ENCODE peak calls at places on chromosomes 7 and 10, in eight cellular contexts. One of them, this sample, is unnamed.

GRCh38 chr7:112233048-112233697 is 26.7 kb downstream of the ZNF277 start:
- DNase-seq in ascending aorta: no peak
- DNase-seq in GM20000: no peak
- DNase-seq in Calu3: no peak
- DNase-seq in nephron progenitor cell: no peak
- DNase-seq in MCF 10A: no peak
- DNase-seq in psoas muscle: no peak
- DNase-seq in HCT116: no peak
- DNase-seq in this sample: no peak

GRCh38 chr10:96376483-96376882 is 17.7 kb upstream of the OPALIN start:
- DNase-seq in ascending aorta: no peak
- DNase-seq in GM20000: peak
- DNase-seq in Calu3: no peak
- DNase-seq in nephron progenitor cell: no peak
- DNase-seq in MCF 10A: peak
- DNase-seq in psoas muscle: no peak
- DNase-seq in HCT116: no peak
- DNase-seq in this sample: no peak

GRCh38 chr7:75924251-75924650 is 9.3 kb downstream of the POR start:
- DNase-seq in ascending aorta: no peak
- DNase-seq in GM20000: no peak
- DNase-seq in Calu3: no peak
- DNase-seq in nephron progenitor cell: no peak
- DNase-seq in MCF 10A: no peak
- DNase-seq in psoas muscle: no peak
- DNase-seq in HCT116: no peak
- DNase-seq in this sample: no peak

GRCh38 chr7:98210513-98211220 is 572 bp upstream of the BHLHA15 start:
- DNase-seq in ascending aorta: no peak
- DNase-seq in GM20000: peak
- DNase-seq in Calu3: no peak
- DNase-seq in nephron progenitor cell: peak
- DNase-seq in MCF 10A: no peak
- DNase-seq in psoas muscle: no peak
- DNase-seq in HCT116: no peak
- DNase-seq in this sample: no peak

GRCh38 chr10:15293862-15294835 is 76.9 kb downstream of the FAM171A1 start:
- DNase-seq in ascending aorta: no peak
- DNase-seq in GM20000: no peak
- DNase-seq in Calu3: no peak
- DNase-seq in nephron progenitor cell: no peak
- DNase-seq in MCF 10A: no peak
- DNase-seq in psoas muscle: no peak
- DNase-seq in HCT116: no peak
- DNase-seq in this sample: no peak

GRCh38 chr10:58475322-58476277 is 37.1 kb upstream of the BICC1 start:
- DNase-seq in ascending aorta: no peak
- DNase-seq in GM20000: no peak
- DNase-seq in Calu3: no peak
- DNase-seq in nephron progenitor cell: no peak
- DNase-seq in MCF 10A: peak
- DNase-seq in psoas muscle: no peak
- DNase-seq in HCT116: no peak
- DNase-seq in this sample: no peak

GRCh38 chr7:34160261-34160752 is 255.0 kb downstream of the BMPER start:
- DNase-seq in ascending aorta: no peak
- DNase-seq in GM20000: no peak
- DNase-seq in Calu3: no peak
- DNase-seq in nephron progenitor cell: no peak
- DNase-seq in MCF 10A: no peak
- DNase-seq in psoas muscle: peak
- DNase-seq in HCT116: no peak
- DNase-seq in this sample: no peak

GRCh38 chr7:117075934-117076333 is 122.6 kb downstream of the ST7 start:
- DNase-seq in ascending aorta: no peak
- DNase-seq in GM20000: no peak
- DNase-seq in Calu3: no peak
- DNase-seq in nephron progenitor cell: no peak
- DNase-seq in MCF 10A: no peak
- DNase-seq in psoas muscle: no peak
- DNase-seq in HCT116: no peak
- DNase-seq in this sample: no peak

GRCh38 chr7:7129381-7129780 is 53.0 kb upstream of the C1GALT1 start:
- DNase-seq in ascending aorta: no peak
- DNase-seq in GM20000: no peak
- DNase-seq in Calu3: no peak
- DNase-seq in nephron progenitor cell: no peak
- DNase-seq in MCF 10A: no peak
- DNase-seq in psoas muscle: no peak
- DNase-seq in HCT116: no peak
- DNase-seq in this sample: no peak

GRCh38 chr7:155431231-155431630 is 26.7 kb upstream of the EN2 start:
- DNase-seq in ascending aorta: no peak
- DNase-seq in GM20000: no peak
- DNase-seq in Calu3: no peak
- DNase-seq in nephron progenitor cell: no peak
- DNase-seq in MCF 10A: no peak
- DNase-seq in psoas muscle: no peak
- DNase-seq in HCT116: no peak
- DNase-seq in this sample: no peak

GRCh38 chr10:91424016-91424415 is 13.9 kb downstream of the HECTD2 start:
- DNase-seq in ascending aorta: no peak
- DNase-seq in GM20000: no peak
- DNase-seq in Calu3: no peak
- DNase-seq in nephron progenitor cell: no peak
- DNase-seq in MCF 10A: peak
- DNase-seq in psoas muscle: no peak
- DNase-seq in HCT116: no peak
- DNase-seq in this sample: no peak

GRCh38 chr10:12350167-12350872 is 973 bp downstream of the CAMK1D start:
- DNase-seq in ascending aorta: no peak
- DNase-seq in GM20000: peak
- DNase-seq in Calu3: no peak
- DNase-seq in nephron progenitor cell: peak
- DNase-seq in MCF 10A: no peak
- DNase-seq in psoas muscle: peak
- DNase-seq in HCT116: no peak
- DNase-seq in this sample: peak

GRCh38 chr10:132605390-132605789 is 67.8 kb downstream of the INPP5A start:
- DNase-seq in ascending aorta: no peak
- DNase-seq in GM20000: no peak
- DNase-seq in Calu3: no peak
- DNase-seq in nephron progenitor cell: no peak
- DNase-seq in MCF 10A: no peak
- DNase-seq in psoas muscle: no peak
- DNase-seq in HCT116: no peak
- DNase-seq in this sample: no peak

GRCh38 chr10:113475381-113475807 is 77.5 kb upstream of the HABP2 start:
- DNase-seq in ascending aorta: no peak
- DNase-seq in GM20000: no peak
- DNase-seq in Calu3: no peak
- DNase-seq in nephron progenitor cell: no peak
- DNase-seq in MCF 10A: no peak
- DNase-seq in psoas muscle: no peak
- DNase-seq in HCT116: no peak
- DNase-seq in this sample: no peak

GRCh38 chr7:155645652-155646051 is 1.2 kb downstream of the RBM33 start:
- DNase-seq in ascending aorta: no peak
- DNase-seq in GM20000: no peak
- DNase-seq in Calu3: no peak
- DNase-seq in nephron progenitor cell: no peak
- DNase-seq in MCF 10A: no peak
- DNase-seq in psoas muscle: no peak
- DNase-seq in HCT116: no peak
- DNase-seq in this sample: no peak

GRCh38 chr7:132394283-132395003 is 181.8 kb downstream of the PLXNA4 start:
- DNase-seq in ascending aorta: no peak
- DNase-seq in GM20000: no peak
- DNase-seq in Calu3: no peak
- DNase-seq in nephron progenitor cell: no peak
- DNase-seq in MCF 10A: peak
- DNase-seq in psoas muscle: no peak
- DNase-seq in HCT116: peak
- DNase-seq in this sample: no peak

DNA sequence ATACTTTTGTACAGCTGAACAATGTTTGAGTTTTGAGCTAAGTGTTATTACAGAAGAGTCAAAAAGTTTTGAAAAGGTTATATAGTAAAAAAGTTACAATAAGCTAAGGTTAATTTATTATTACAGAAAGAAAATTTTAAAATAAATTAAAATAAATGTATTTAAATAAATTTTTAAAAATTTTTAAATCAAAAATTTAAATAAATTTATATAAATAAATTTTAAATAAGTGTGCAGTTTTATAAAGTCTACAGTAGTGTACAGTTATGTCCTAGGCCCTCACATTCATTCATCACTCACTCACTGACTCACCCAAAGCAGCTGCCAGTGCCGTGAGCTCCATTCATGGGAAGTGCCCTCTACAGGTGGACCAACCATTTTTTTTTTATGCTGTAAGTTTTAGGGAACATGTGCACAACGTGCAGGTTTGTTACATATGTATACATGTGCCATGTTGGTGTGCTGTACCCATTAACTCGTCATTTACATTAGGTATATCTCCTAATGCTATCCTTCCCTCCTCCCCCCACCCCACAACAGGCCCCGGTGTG is 462.9 kb upstream of the ZMIZ1 start:
- DNase-seq in ascending aorta: no peak
- DNase-seq in GM20000: no peak
- DNase-seq in Calu3: peak
- DNase-seq in nephron progenitor cell: no peak
- DNase-seq in MCF 10A: peak
- DNase-seq in psoas muscle: no peak
- DNase-seq in HCT116: peak
- DNase-seq in this sample: no peak
- TF ChIP-seq CTCF in ascending aorta: no peak
- TF ChIP-seq CTCF in GM20000: no peak
- TF ChIP-seq CTCF in Calu3: peak
- TF ChIP-seq CTCF in nephron progenitor cell: no peak
- TF ChIP-seq CTCF in MCF 10A: peak
- TF ChIP-seq CTCF in psoas muscle: no peak
- TF ChIP-seq CTCF in HCT116: peak
- TF ChIP-seq CTCF in this sample: no peak

DNA sequence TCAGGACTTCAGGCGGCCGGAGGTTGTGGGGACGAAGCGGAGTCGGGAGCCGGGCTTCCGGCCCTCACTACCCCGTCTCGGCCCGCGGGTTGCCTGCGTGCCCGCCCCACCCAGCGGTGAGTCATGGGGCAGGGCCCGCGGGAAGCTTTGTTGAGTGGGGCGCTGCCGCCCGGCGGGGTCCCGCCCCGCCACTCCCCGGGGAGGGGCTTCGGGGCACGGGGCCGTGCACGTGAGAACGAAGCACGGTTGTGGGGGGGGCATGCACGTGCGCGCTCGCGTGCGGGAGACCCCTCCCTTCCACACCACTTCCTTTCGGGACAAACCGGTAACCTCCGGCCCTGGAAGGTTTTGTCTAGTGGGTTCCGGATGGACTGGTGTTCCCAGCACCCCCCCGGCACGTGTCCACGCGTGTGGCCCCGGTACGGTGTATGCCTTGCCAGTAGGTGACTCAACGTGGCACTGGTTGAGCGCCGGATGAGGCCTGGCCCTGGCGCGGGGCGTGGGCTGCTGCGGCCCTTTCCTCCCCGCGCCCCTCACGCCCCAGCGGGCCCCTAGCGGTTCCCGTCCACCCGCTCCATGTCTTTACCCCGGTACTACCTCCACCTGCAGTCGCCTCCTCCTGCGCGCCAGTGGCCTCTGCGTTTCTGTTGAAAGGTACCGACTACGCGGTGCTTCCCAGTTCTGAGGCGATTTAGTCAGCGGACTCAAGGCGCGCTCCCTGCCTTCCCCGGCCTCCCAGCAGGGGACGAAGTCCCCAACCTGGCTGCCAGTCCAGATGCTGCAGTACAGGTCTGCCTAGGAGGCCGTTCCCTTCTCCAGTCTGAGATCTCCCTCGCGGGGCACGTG is 3.1 kb downstream of the ADIRF start:
- DNase-seq in ascending aorta: peak
- DNase-seq in GM20000: peak
- DNase-seq in Calu3: peak
- DNase-seq in nephron progenitor cell: peak
- DNase-seq in MCF 10A: peak
- DNase-seq in psoas muscle: peak
- DNase-seq in HCT116: peak
- DNase-seq in this sample: peak
- TF ChIP-seq CTCF in ascending aorta: no peak
- TF ChIP-seq CTCF in GM20000: no peak
- TF ChIP-seq CTCF in Calu3: no peak
- TF ChIP-seq CTCF in nephron progenitor cell: peak
- TF ChIP-seq CTCF in MCF 10A: no peak
- TF ChIP-seq CTCF in psoas muscle: peak
- TF ChIP-seq CTCF in HCT116: no peak
- TF ChIP-seq CTCF in this sample: peak

DNA sequence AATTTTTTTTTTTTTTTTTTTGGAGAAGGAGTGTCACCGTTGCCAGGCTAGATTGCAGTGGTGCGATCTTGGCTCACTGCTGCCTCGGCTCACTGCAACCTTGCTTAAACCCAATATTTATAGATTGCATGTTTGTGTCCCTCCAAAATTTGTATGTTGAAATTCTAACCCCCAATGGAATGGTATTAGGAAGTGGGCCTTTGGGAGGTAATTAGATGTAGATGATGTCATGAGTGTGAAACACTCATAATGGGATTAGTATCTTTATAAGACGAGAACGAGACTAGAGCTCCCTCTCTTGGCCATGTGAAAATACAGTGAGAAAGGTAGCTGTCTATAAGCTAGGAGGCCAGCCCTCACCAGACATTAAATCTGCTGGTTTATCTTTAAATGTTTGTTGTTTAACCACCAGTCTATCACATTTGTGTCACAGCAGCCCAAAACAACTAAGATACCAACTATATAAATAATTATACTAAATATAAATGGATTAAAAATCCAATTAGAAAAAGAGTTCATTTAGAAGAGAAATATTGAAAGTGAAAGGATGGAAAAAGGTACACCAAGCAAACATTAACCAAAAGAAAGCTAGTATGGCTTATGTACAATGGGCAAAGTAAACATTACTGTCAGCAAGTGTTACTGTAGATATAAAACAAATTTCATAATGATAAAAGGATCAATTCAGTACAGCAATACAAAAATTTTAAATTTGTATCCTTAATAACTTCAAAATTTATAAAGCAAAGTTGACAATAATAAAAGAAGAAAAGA is 9.3 kb downstream of the TCAF1 start:
- DNase-seq in ascending aorta: no peak
- DNase-seq in GM20000: no peak
- DNase-seq in Calu3: peak
- DNase-seq in nephron progenitor cell: no peak
- DNase-seq in MCF 10A: peak
- DNase-seq in psoas muscle: no peak
- DNase-seq in HCT116: peak
- DNase-seq in this sample: no peak
- TF ChIP-seq CTCF in ascending aorta: no peak
- TF ChIP-seq CTCF in GM20000: peak
- TF ChIP-seq CTCF in Calu3: peak
- TF ChIP-seq CTCF in nephron progenitor cell: no peak
- TF ChIP-seq CTCF in MCF 10A: no peak
- TF ChIP-seq CTCF in psoas muscle: no peak
- TF ChIP-seq CTCF in HCT116: peak
- TF ChIP-seq CTCF in this sample: peak

GRCh38 chr10:53786236-53786635 is 1013.7 kb upstream of the MBL2 start:
- DNase-seq in ascending aorta: no peak
- DNase-seq in GM20000: no peak
- DNase-seq in Calu3: no peak
- DNase-seq in nephron progenitor cell: no peak
- DNase-seq in MCF 10A: peak
- DNase-seq in psoas muscle: no peak
- DNase-seq in HCT116: no peak
- DNase-seq in this sample: no peak
- TF ChIP-seq CTCF in ascending aorta: no peak
- TF ChIP-seq CTCF in GM20000: no peak
- TF ChIP-seq CTCF in Calu3: no peak
- TF ChIP-seq CTCF in nephron progenitor cell: peak
- TF ChIP-seq CTCF in MCF 10A: peak
- TF ChIP-seq CTCF in psoas muscle: no peak
- TF ChIP-seq CTCF in HCT116: peak
- TF ChIP-seq CTCF in this sample: peak

This sample was measured in progenitor cell of endocrine pancreas.